ENCODE peak calls at places on chromosomes 13 and 19, in nine cellular contexts. One of them, this sample, is unnamed.

GRCh38 chr13:33296793-33297425 is 11.4 kb upstream of the STARD13 start:
- DNase-seq in activated CD4-positive, alpha-beta T cell treated with anti-CD3 and anti-CD28 coated beads, Interleukin-2, amount 50 U/mL, for 1 hour: no peak
- DNase-seq in neural crest cell: no peak
- DNase-seq in NCI-H1930: no peak
- DNase-seq in SW480: no peak
- DNase-seq in hypothalamus: no peak
- DNase-seq in activated T-cell treated with anti-CD3 and anti-CD28 coated beads, Interleukin-2, amount 50 U/mL, for 24 hours: no peak
- DNase-seq in endodermal cell: no peak
- DNase-seq in T-helper 2 cell: no peak
- DNase-seq in this sample: no peak

GRCh38 chr13:110006304-110006703 is 219.9 kb upstream of the IRS2 start:
- DNase-seq in T-helper 2 cell: no peak
- DNase-seq in endodermal cell: no peak
- DNase-seq in NCI-H1930: peak
- DNase-seq in SW480: no peak
- DNase-seq in activated T-cell treated with anti-CD3 and anti-CD28 coated beads, Interleukin-2, amount 50 U/mL, for 24 hours: no peak
- DNase-seq in hypothalamus: no peak
- DNase-seq in activated CD4-positive, alpha-beta T cell treated with anti-CD3 and anti-CD28 coated beads, Interleukin-2, amount 50 U/mL, for 1 hour: no peak
- DNase-seq in neural crest cell: no peak
- DNase-seq in this sample: no peak

GRCh38 chr13:25490236-25490635 is 118.5 kb downstream of the ATP8A2 start:
- DNase-seq in activated CD4-positive, alpha-beta T cell treated with anti-CD3 and anti-CD28 coated beads, Interleukin-2, amount 50 U/mL, for 1 hour: no peak
- DNase-seq in NCI-H1930: no peak
- DNase-seq in activated T-cell treated with anti-CD3 and anti-CD28 coated beads, Interleukin-2, amount 50 U/mL, for 24 hours: no peak
- DNase-seq in neural crest cell: no peak
- DNase-seq in endodermal cell: no peak
- DNase-seq in hypothalamus: no peak
- DNase-seq in T-helper 2 cell: no peak
- DNase-seq in SW480: no peak
- DNase-seq in this sample: no peak

GRCh38 chr13:49607761-49608160 is 20.5 kb upstream of the ARL11 start:
- DNase-seq in T-helper 2 cell: no peak
- DNase-seq in activated T-cell treated with anti-CD3 and anti-CD28 coated beads, Interleukin-2, amount 50 U/mL, for 24 hours: no peak
- DNase-seq in activated CD4-positive, alpha-beta T cell treated with anti-CD3 and anti-CD28 coated beads, Interleukin-2, amount 50 U/mL, for 1 hour: no peak
- DNase-seq in SW480: no peak
- DNase-seq in hypothalamus: no peak
- DNase-seq in endodermal cell: no peak
- DNase-seq in NCI-H1930: no peak
- DNase-seq in neural crest cell: no peak
- DNase-seq in this sample: no peak

GRCh38 chr13:31105856-31106255 is 55.8 kb downstream of the HSPH1 start:
- DNase-seq in activated CD4-positive, alpha-beta T cell treated with anti-CD3 and anti-CD28 coated beads, Interleukin-2, amount 50 U/mL, for 1 hour: no peak
- DNase-seq in NCI-H1930: no peak
- DNase-seq in T-helper 2 cell: no peak
- DNase-seq in hypothalamus: no peak
- DNase-seq in neural crest cell: no peak
- DNase-seq in SW480: no peak
- DNase-seq in endodermal cell: peak
- DNase-seq in activated T-cell treated with anti-CD3 and anti-CD28 coated beads, Interleukin-2, amount 50 U/mL, for 24 hours: no peak
- DNase-seq in this sample: no peak

GRCh38 chr13:114309806-114310410 is 4.4 kb upstream of the CHAMP1 start:
- DNase-seq in endodermal cell: no peak
- DNase-seq in hypothalamus: no peak
- DNase-seq in neural crest cell: no peak
- DNase-seq in SW480: no peak
- DNase-seq in activated T-cell treated with anti-CD3 and anti-CD28 coated beads, Interleukin-2, amount 50 U/mL, for 24 hours: no peak
- DNase-seq in activated CD4-positive, alpha-beta T cell treated with anti-CD3 and anti-CD28 coated beads, Interleukin-2, amount 50 U/mL, for 1 hour: no peak
- DNase-seq in NCI-H1930: no peak
- DNase-seq in T-helper 2 cell: no peak
- DNase-seq in this sample: no peak

GRCh38 chr13:51674276-51674675 is 90.0 kb downstream of the WDFY2 start:
- DNase-seq in SW480: no peak
- DNase-seq in endodermal cell: peak
- DNase-seq in hypothalamus: no peak
- DNase-seq in T-helper 2 cell: no peak
- DNase-seq in activated CD4-positive, alpha-beta T cell treated with anti-CD3 and anti-CD28 coated beads, Interleukin-2, amount 50 U/mL, for 1 hour: no peak
- DNase-seq in NCI-H1930: no peak
- DNase-seq in neural crest cell: no peak
- DNase-seq in activated T-cell treated with anti-CD3 and anti-CD28 coated beads, Interleukin-2, amount 50 U/mL, for 24 hours: no peak
- DNase-seq in this sample: no peak

GRCh38 chr13:114121496-114122466 is 10.6 kb downstream of the RASA3 start:
- DNase-seq in activated CD4-positive, alpha-beta T cell treated with anti-CD3 and anti-CD28 coated beads, Interleukin-2, amount 50 U/mL, for 1 hour: no peak
- DNase-seq in neural crest cell: peak
- DNase-seq in endodermal cell: no peak
- DNase-seq in hypothalamus: no peak
- DNase-seq in activated T-cell treated with anti-CD3 and anti-CD28 coated beads, Interleukin-2, amount 50 U/mL, for 24 hours: no peak
- DNase-seq in NCI-H1930: no peak
- DNase-seq in T-helper 2 cell: no peak
- DNase-seq in SW480: no peak
- DNase-seq in this sample: no peak

GRCh38 chr19:16584825-16585801 is 12.9 kb upstream of the SLC35E1 start:
- DNase-seq in NCI-H1930: no peak
- DNase-seq in T-helper 2 cell: no peak
- DNase-seq in endodermal cell: no peak
- DNase-seq in activated CD4-positive, alpha-beta T cell treated with anti-CD3 and anti-CD28 coated beads, Interleukin-2, amount 50 U/mL, for 1 hour: no peak
- DNase-seq in activated T-cell treated with anti-CD3 and anti-CD28 coated beads, Interleukin-2, amount 50 U/mL, for 24 hours: peak
- DNase-seq in hypothalamus: no peak
- DNase-seq in SW480: no peak
- DNase-seq in neural crest cell: no peak
- DNase-seq in this sample: no peak

This sample was measured in dorsolateral prefrontal cortex.